ENCODE peak calls at places on chromosomes 5 and 9, in seven cellular contexts. E, J, W, K, X, Y and T are unnamed samples.

GRCh38 chr5:120160120-120160895 is 303.8 kb upstream of the PRR16 start:
- DNase-seq in E (peak), J (no peak), W (no peak), K (peak), X (no peak), Y (peak), T (no peak)

GRCh38 chr9:13076616-13077015 is 202.9 kb downstream of the MPDZ start:
- DNase-seq in E (no peak), J (no peak), W (no peak), K (no peak), X (no peak), Y (no peak), T (no peak)

GRCh38 chr9:116232425-116233159 is 79.0 kb downstream of the PAPPA start:
- DNase-seq in E (no peak), J (peak), W (no peak), K (peak), X (no peak), Y (peak), T (no peak)

GRCh38 chr9:12748016-12748415 is 26.8 kb upstream of the LURAP1L start:
- DNase-seq in E (no peak), J (no peak), W (no peak), K (no peak), X (no peak), Y (no peak), T (no peak)

GRCh38 chr9:122176916-122177315 is 17.2 kb downstream of the MORN5 start:
- DNase-seq in E (no peak), J (no peak), W (no peak), K (no peak), X (no peak), Y (no peak), T (no peak)

GRCh38 chr9:92607773-92608172 is 62.2 kb downstream of the IPPK start:
- DNase-seq in E (no peak), J (peak), W (no peak), K (no peak), X (no peak), Y (no peak), T (no peak)

GRCh38 chr9:136082496-136083361 is 12.4 kb downstream of the NACC2 start:
- DNase-seq in E (no peak), J (no peak), W (no peak), K (no peak), X (no peak), Y (no peak), T (peak)

GRCh38 chr5:153718713-153719112 is 228.2 kb downstream of the GRIA1 start:
- DNase-seq in E (no peak), J (no peak), W (no peak), K (no peak), X (no peak), Y (no peak), T (no peak)

GRCh38 chr9:80650964-80651555 is 1038.3 kb downstream of the TLE1 start:
- DNase-seq in E (no peak), J (no peak), W (no peak), K (no peak), X (no peak), Y (no peak), T (no peak)

GRCh38 chr9:37639109-37639748 is 11.5 kb upstream of the FRMPD1 start:
- DNase-seq in E (peak), J (no peak), W (no peak), K (no peak), X (no peak), Y (peak), T (no peak)